ENCODE peak calls at places on chromosomes 1 and 21, in four cellular contexts. One of them, this sample, is unnamed.

GRCh38 chr1:5650283-5651026 is 341.8 kb downstream of the NPHP4 start:
- DNase-seq in aorta: no peak
- DNase-seq in foreskin melanocyte: no peak
- DNase-seq in HL-60: no peak
- DNase-seq in this sample: no peak

GRCh38 chr21:45510466-45510955 is 31.7 kb downstream of the SLC19A1 start:
- DNase-seq in aorta: peak; percentile 30
- DNase-seq in HL-60: no peak
- DNase-seq in foreskin melanocyte: no peak
- DNase-seq in this sample: no peak

GRCh38 chr1:205293350-205294074 is 28.0 kb downstream of the NUAK2 start:
- DNase-seq in HL-60: no peak
- DNase-seq in foreskin melanocyte: peak; percentile 57
- DNase-seq in aorta: no peak
- DNase-seq in this sample: no peak

GRCh38 chr1:30415171-30415940 is 308.0 kb downstream of the MATN1 start:
- DNase-seq in HL-60: no peak
- DNase-seq in aorta: no peak
- DNase-seq in foreskin melanocyte: no peak
- DNase-seq in this sample: no peak

GRCh38 chr1:31523769-31524168 is 52.5 kb upstream of the TINAGL1 start:
- DNase-seq in aorta: peak; percentile 80
- DNase-seq in foreskin melanocyte: no peak
- DNase-seq in HL-60: peak; percentile 87
- DNase-seq in this sample: no peak

GRCh38 chr1:47201179-47201578 is 11.3 kb upstream of the PDZK1IP1 start:
- DNase-seq in foreskin melanocyte: no peak
- DNase-seq in aorta: no peak
- DNase-seq in HL-60: no peak
- DNase-seq in this sample: no peak

GRCh38 chr1:170253180-170253579 is 107.4 kb downstream of the NTMT2 start:
- DNase-seq in HL-60: no peak
- DNase-seq in aorta: no peak
- DNase-seq in foreskin melanocyte: no peak
- DNase-seq in this sample: no peak

GRCh38 chr1:21550097-21550496 is 40.9 kb downstream of the ALPL start:
- DNase-seq in foreskin melanocyte: no peak
- DNase-seq in aorta: no peak
- DNase-seq in HL-60: peak; percentile 54
- DNase-seq in this sample: no peak

GRCh38 chr1:18481190-18481920 is 625 bp downstream of the KLHDC7A start:
- DNase-seq in aorta: no peak
- DNase-seq in foreskin melanocyte: no peak
- DNase-seq in HL-60: no peak
- DNase-seq in this sample: no peak

GRCh38 chr1:228058172-228058980 is 24.1 kb upstream of the ARF1 start:
- DNase-seq in HL-60: no peak
- DNase-seq in foreskin melanocyte: no peak
- DNase-seq in aorta: peak; percentile 33
- DNase-seq in this sample: no peak

GRCh38 chr1:154097873-154098272 is 57.0 kb downstream of the NUP210L start:
- DNase-seq in foreskin melanocyte: no peak
- DNase-seq in HL-60: no peak
- DNase-seq in aorta: no peak
- DNase-seq in this sample: no peak

GRCh38 chr1:151510614-151510956 is 602 bp upstream of the CGN start:
- DNase-seq in foreskin melanocyte: no peak
- DNase-seq in aorta: no peak
- DNase-seq in HL-60: no peak
- DNase-seq in this sample: no peak

GRCh38 chr1:158180741-158181576 is at the start of gene CD1D:
- DNase-seq in HL-60: peak; percentile 68
- DNase-seq in aorta: peak; percentile 51
- DNase-seq in foreskin melanocyte: no peak
- DNase-seq in this sample: no peak

GRCh38 chr1:182389619-182390047 is 2.0 kb downstream of the GLUL start:
- DNase-seq in aorta: no peak
- DNase-seq in foreskin melanocyte: peak; percentile 67
- DNase-seq in HL-60: peak; percentile 73
- DNase-seq in this sample: no peak

GRCh38 chr1:72362538-72362937 is 80.2 kb upstream of the NEGR1 start:
- DNase-seq in foreskin melanocyte: no peak
- DNase-seq in HL-60: no peak
- DNase-seq in aorta: no peak
- DNase-seq in this sample: no peak

GRCh38 chr1:85406887-85407593 is 57.9 kb downstream of the DDAH1 start:
- DNase-seq in aorta: peak; percentile 50
- DNase-seq in HL-60: no peak
- DNase-seq in foreskin melanocyte: peak; percentile 71
- DNase-seq in this sample: no peak

GRCh38 chr21:39125752-39126485 is 57.3 kb downstream of the PSMG1 start:
- DNase-seq in foreskin melanocyte: peak; percentile 40
- DNase-seq in HL-60: peak; percentile 72
- DNase-seq in aorta: no peak
- DNase-seq in this sample: peak; percentile 32

GRCh38 chr1:204588826-204589225 is 72.6 kb downstream of the MDM4 start:
- DNase-seq in foreskin melanocyte: no peak
- DNase-seq in aorta: no peak
- DNase-seq in HL-60: no peak
- DNase-seq in this sample: no peak

GRCh38 chr1:27678747-27679146 is 6.8 kb upstream of the IFI6 start:
- DNase-seq in foreskin melanocyte: no peak
- DNase-seq in aorta: no peak
- DNase-seq in HL-60: no peak
- DNase-seq in this sample: no peak

GRCh38 chr1:115670476-115671175 is 28.9 kb downstream of the VANGL1 start:
- DNase-seq in foreskin melanocyte: no peak
- DNase-seq in aorta: no peak
- DNase-seq in HL-60: peak; percentile 8
- DNase-seq in this sample: no peak

GRCh38 chr1:232613752-232614381 is 16.1 kb downstream of the SIPA1L2 start:
- DNase-seq in HL-60: no peak
- DNase-seq in foreskin melanocyte: no peak
- DNase-seq in aorta: no peak
- DNase-seq in this sample: no peak

GRCh38 chr1:6870086-6870485 is 84.8 kb downstream of the CAMTA1 start:
- DNase-seq in aorta: no peak
- DNase-seq in HL-60: no peak
- DNase-seq in foreskin melanocyte: peak; percentile 94
- DNase-seq in this sample: no peak

GRCh38 chr1:199743227-199743626 is 284.3 kb upstream of the NR5A2 start:
- DNase-seq in aorta: no peak
- DNase-seq in foreskin melanocyte: no peak
- DNase-seq in HL-60: no peak
- DNase-seq in this sample: no peak

GRCh38 chr1:154326546-154327465 is 1.5 kb downstream of the ATP8B2 start:
- DNase-seq in foreskin melanocyte: no peak
- DNase-seq in aorta: peak; percentile 89
- DNase-seq in HL-60: no peak
- DNase-seq in this sample: no peak

GRCh38 chr1:27557596-27558340 is 46.2 kb downstream of the AHDC1 start:
- DNase-seq in foreskin melanocyte: no peak
- DNase-seq in HL-60: no peak
- DNase-seq in aorta: no peak
- DNase-seq in this sample: no peak